ENCODE peak calls at places on chromosomes 2 and 18, in five cellular contexts. S is AG04449, Q is brain microvascular endothelial cell, K is T-helper 2 cell, T is T-helper 17 cell. M is an unnamed sample.

GRCh38 chr2:164569334-164569733 is 51.9 kb downstream of the GRB14 start:
- DNase-seq in Q (no peak), S (no peak), T (no peak), K (no peak), M (no peak)

GRCh38 chr2:155546715-155547555 is 785.6 kb downstream of the NR4A2 start:
- DNase-seq in S (no peak), T (no peak), K (no peak), Q (no peak), M (no peak)

GRCh38 chr2:20349457-20350034 is 1.1 kb downstream of the PUM2 start:
- DNase-seq in T (no peak), Q (no peak), S (no peak), K (no peak), M (no peak)

GRCh38 chr2:83933743-83934142 is 525.3 kb downstream of the SUCLG1 start:
- DNase-seq in K (no peak), Q (no peak), T (no peak), S (no peak), M (no peak)

GRCh38 chr2:239190921-239191885 is 209.6 kb downstream of the HDAC4 start:
- DNase-seq in K (no peak), Q (no peak), S (no peak), T (no peak), M (no peak)

GRCh38 chr2:10392951-10393647 is 55.0 kb downstream of the ODC1 start:
- DNase-seq in K (no peak), S (no peak), T (no peak), Q (no peak), M (no peak)

GRCh38 chr2:54496920-54497319 is 40.8 kb downstream of the SPTBN1 start:
- DNase-seq in K (no peak), Q (no peak), T (no peak), S (no peak), M (no peak)

GRCh38 chr2:179917272-179917671 is 55.9 kb upstream of the ZNF385B start:
- DNase-seq in T (no peak), S (no peak), Q (peak; percentile 45), K (no peak), M (no peak)

GRCh38 chr18:3771121-3771971 is 321.4 kb downstream of the TGIF1 start:
- DNase-seq in K (peak; percentile 47), S (peak; percentile 78), Q (peak; percentile 83), T (peak; percentile 70), M (peak; percentile 90)

GRCh38 chr2:71800106-71800809 is 346.9 kb downstream of the DYSF start:
- DNase-seq in T (no peak), Q (no peak), K (no peak), S (no peak), M (no peak)

GRCh38 chr2:77479895-77480294 is 42.3 kb downstream of the LRRTM4 start:
- DNase-seq in Q (no peak), K (no peak), S (no peak), T (no peak), M (no peak)

GRCh38 chr2:233822101-233822771 is 32.1 kb downstream of the HJURP start:
- DNase-seq in Q (no peak), K (no peak), S (no peak), T (no peak), M (no peak)

GRCh38 chr2:30664761-30665358 is 142.4 kb downstream of the CAPN13 start:
- DNase-seq in Q (peak; percentile 88), K (no peak), S (peak; percentile 78), T (no peak), M (peak; percentile 17)

GRCh38 chr2:242054881-242055801 is 185.6 kb downstream of the RTP5 start:
- DNase-seq in T (no peak), K (no peak), S (no peak), Q (no peak), M (no peak)

GRCh38 chr2:187774551-187775071 is 220.4 kb upstream of the TFPI start:
- DNase-seq in Q (no peak), T (no peak), S (peak; percentile 16), K (no peak), M (no peak)

GRCh38 chr2:241068942-241069810 is 32.9 kb downstream of the MTERF4 start:
- DNase-seq in Q (no peak), K (no peak), T (no peak), S (no peak), M (no peak)

GRCh38 chr18:59300676-59301285 is 17.7 kb downstream of the CPLX4 start:
- DNase-seq in S (no peak), T (no peak), K (no peak), Q (no peak), M (peak; percentile 28)

GRCh38 chr2:144508162-144508765 is 11.7 kb downstream of the ZEB2 start:
- DNase-seq in Q (no peak), T (no peak), K (no peak), S (no peak), M (no peak)

GRCh38 chr2:7910752-7911151 is 771.1 kb upstream of the ID2 start:
- DNase-seq in K (no peak), Q (no peak), T (no peak), S (no peak), M (no peak)

GRCh38 chr2:190351955-190352354 is 8.6 kb downstream of the INPP1 start:
- DNase-seq in K (no peak), S (no peak), T (no peak), Q (no peak), M (no peak)

GRCh38 chr2:106030287-106031268 is 163.5 kb downstream of the UXS1 start:
- DNase-seq in K (no peak), T (no peak), Q (peak; percentile 32), S (peak; percentile 72), M (peak; percentile 86)